ENCODE peak calls at places on chromosome 17, in seven cellular contexts. One of them, this sample, is unnamed.
A peak's percentile ranks its signal among the peaks of the same experiment; 100 is the strongest.

GRCh38 chr17:68437979-68438877 is 19.1 kb downstream of the WIPI1 start:
- DNase-seq in gastrocnemius medialis: peak; percentile 25
- DNase-seq in psoas muscle: no peak
- DNase-seq in coronary artery: no peak
- DNase-seq in A549: no peak
- DNase-seq in breast epithelium: no peak
- DNase-seq in GM23338: peak; percentile 35
- DNase-seq in this sample: no peak

GRCh38 chr17:60729854-60730253 is 52.2 kb downstream of the BCAS3 start:
- DNase-seq in gastrocnemius medialis: no peak
- DNase-seq in psoas muscle: no peak
- DNase-seq in coronary artery: no peak
- DNase-seq in A549: peak; percentile 55
- DNase-seq in breast epithelium: no peak
- DNase-seq in GM23338: no peak
- DNase-seq in this sample: no peak

GRCh38 chr17:41734139-41734948 is at the start of gene HAP1:
- DNase-seq in gastrocnemius medialis: no peak
- DNase-seq in psoas muscle: no peak
- DNase-seq in coronary artery: no peak
- DNase-seq in A549: peak; percentile 76
- DNase-seq in breast epithelium: no peak
- DNase-seq in GM23338: peak; percentile 76
- DNase-seq in this sample: peak; percentile 45

GRCh38 chr17:63024716-63025115 is 58.7 kb downstream of the TANC2 start:
- DNase-seq in gastrocnemius medialis: no peak
- DNase-seq in psoas muscle: no peak
- DNase-seq in coronary artery: no peak
- DNase-seq in A549: no peak
- DNase-seq in breast epithelium: no peak
- DNase-seq in GM23338: no peak
- DNase-seq in this sample: no peak

GRCh38 chr17:31581022-31581483 is 189.6 kb downstream of the RAB11FIP4 start:
- DNase-seq in gastrocnemius medialis: peak; percentile 41
- DNase-seq in psoas muscle: peak; percentile 78
- DNase-seq in coronary artery: peak; percentile 89
- DNase-seq in A549: no peak
- DNase-seq in breast epithelium: peak; percentile 78
- DNase-seq in GM23338: no peak
- DNase-seq in this sample: peak; percentile 27

GRCh38 chr17:74135391-74136167 is 67.9 kb upstream of the RPL38 start:
- DNase-seq in gastrocnemius medialis: no peak
- DNase-seq in psoas muscle: no peak
- DNase-seq in coronary artery: no peak
- DNase-seq in A549: no peak
- DNase-seq in breast epithelium: no peak
- DNase-seq in GM23338: no peak
- DNase-seq in this sample: no peak

GRCh38 chr17:47928415-47928814 is 13.0 kb upstream of the PNPO start:
- DNase-seq in gastrocnemius medialis: no peak
- DNase-seq in psoas muscle: no peak
- DNase-seq in coronary artery: no peak
- DNase-seq in A549: no peak
- DNase-seq in breast epithelium: no peak
- DNase-seq in GM23338: no peak
- DNase-seq in this sample: no peak

GRCh38 chr17:44591223-44591622 is 33.9 kb downstream of the FZD2 start:
- DNase-seq in gastrocnemius medialis: no peak
- DNase-seq in psoas muscle: no peak
- DNase-seq in coronary artery: no peak
- DNase-seq in A549: no peak
- DNase-seq in breast epithelium: no peak
- DNase-seq in GM23338: no peak
- DNase-seq in this sample: no peak

GRCh38 chr17:49708515-49709161 is 874 bp upstream of the SLC35B1 start:
- DNase-seq in gastrocnemius medialis: no peak
- DNase-seq in psoas muscle: no peak
- DNase-seq in coronary artery: no peak
- DNase-seq in A549: no peak
- DNase-seq in breast epithelium: no peak
- DNase-seq in GM23338: peak; percentile 61
- DNase-seq in this sample: no peak

GRCh38 chr17:8041980-8042379 is 3.1 kb downstream of the ALOX15B start:
- DNase-seq in gastrocnemius medialis: no peak
- DNase-seq in psoas muscle: no peak
- DNase-seq in coronary artery: no peak
- DNase-seq in A549: no peak
- DNase-seq in breast epithelium: no peak
- DNase-seq in GM23338: no peak
- DNase-seq in this sample: no peak

GRCh38 chr17:8707591-8708453 is 36.8 kb downstream of the CCDC42 start:
- DNase-seq in gastrocnemius medialis: no peak
- DNase-seq in psoas muscle: no peak
- DNase-seq in coronary artery: peak; percentile 91
- DNase-seq in A549: no peak
- DNase-seq in breast epithelium: no peak
- DNase-seq in GM23338: no peak
- DNase-seq in this sample: no peak

GRCh38 chr17:15185625-15185991 is 79.5 kb downstream of the PMP22 start:
- DNase-seq in gastrocnemius medialis: peak; percentile 78
- DNase-seq in psoas muscle: no peak
- DNase-seq in coronary artery: no peak
- DNase-seq in A549: peak; percentile 16
- DNase-seq in breast epithelium: no peak
- DNase-seq in GM23338: no peak
- DNase-seq in this sample: no peak

GRCh38 chr17:17150450-17150804 is 55.7 kb downstream of the PLD6 start:
- DNase-seq in gastrocnemius medialis: no peak
- DNase-seq in psoas muscle: no peak
- DNase-seq in coronary artery: no peak
- DNase-seq in A549: no peak
- DNase-seq in breast epithelium: no peak
- DNase-seq in GM23338: no peak
- DNase-seq in this sample: no peak

GRCh38 chr17:266219-266618 is 84.8 kb upstream of the DOC2B start:
- DNase-seq in gastrocnemius medialis: no peak
- DNase-seq in psoas muscle: peak; percentile 27
- DNase-seq in coronary artery: no peak
- DNase-seq in A549: no peak
- DNase-seq in breast epithelium: peak; percentile 30
- DNase-seq in GM23338: no peak
- DNase-seq in this sample: no peak

GRCh38 chr17:13212861-13213260 is 195.0 kb upstream of the ELAC2 start:
- DNase-seq in gastrocnemius medialis: no peak
- DNase-seq in psoas muscle: no peak
- DNase-seq in coronary artery: no peak
- DNase-seq in A549: no peak
- DNase-seq in breast epithelium: no peak
- DNase-seq in GM23338: no peak
- DNase-seq in this sample: no peak

GRCh38 chr17:43772877-43773648 is 5.7 kb downstream of the DUSP3 start:
- DNase-seq in gastrocnemius medialis: peak; percentile 86
- DNase-seq in psoas muscle: peak; percentile 69
- DNase-seq in coronary artery: peak; percentile 82
- DNase-seq in A549: no peak
- DNase-seq in breast epithelium: no peak
- DNase-seq in GM23338: no peak
- DNase-seq in this sample: no peak

GRCh38 chr17:64382184-64382583 is 8.5 kb downstream of the PECAM1 start:
- DNase-seq in gastrocnemius medialis: no peak
- DNase-seq in psoas muscle: no peak
- DNase-seq in coronary artery: peak; percentile 5
- DNase-seq in A549: no peak
- DNase-seq in breast epithelium: no peak
- DNase-seq in GM23338: no peak
- DNase-seq in this sample: no peak

GRCh38 chr17:64385187-64386083 is 5.2 kb downstream of the PECAM1 start:
- DNase-seq in gastrocnemius medialis: peak; percentile 45
- DNase-seq in psoas muscle: peak; percentile 63
- DNase-seq in coronary artery: peak; percentile 88
- DNase-seq in A549: peak; percentile 63
- DNase-seq in breast epithelium: no peak
- DNase-seq in GM23338: no peak
- DNase-seq in this sample: no peak

GRCh38 chr17:64386412-64387144 is 4.1 kb downstream of the PECAM1 start:
- DNase-seq in gastrocnemius medialis: no peak
- DNase-seq in psoas muscle: no peak
- DNase-seq in coronary artery: no peak
- DNase-seq in A549: no peak
- DNase-seq in breast epithelium: no peak
- DNase-seq in GM23338: no peak
- DNase-seq in this sample: no peak

GRCh38 chr17:64387145-64387473 is 3.6 kb downstream of the PECAM1 start:
- DNase-seq in gastrocnemius medialis: no peak
- DNase-seq in psoas muscle: no peak
- DNase-seq in coronary artery: no peak
- DNase-seq in A549: no peak
- DNase-seq in breast epithelium: no peak
- DNase-seq in GM23338: no peak
- DNase-seq in this sample: no peak

DNA sequence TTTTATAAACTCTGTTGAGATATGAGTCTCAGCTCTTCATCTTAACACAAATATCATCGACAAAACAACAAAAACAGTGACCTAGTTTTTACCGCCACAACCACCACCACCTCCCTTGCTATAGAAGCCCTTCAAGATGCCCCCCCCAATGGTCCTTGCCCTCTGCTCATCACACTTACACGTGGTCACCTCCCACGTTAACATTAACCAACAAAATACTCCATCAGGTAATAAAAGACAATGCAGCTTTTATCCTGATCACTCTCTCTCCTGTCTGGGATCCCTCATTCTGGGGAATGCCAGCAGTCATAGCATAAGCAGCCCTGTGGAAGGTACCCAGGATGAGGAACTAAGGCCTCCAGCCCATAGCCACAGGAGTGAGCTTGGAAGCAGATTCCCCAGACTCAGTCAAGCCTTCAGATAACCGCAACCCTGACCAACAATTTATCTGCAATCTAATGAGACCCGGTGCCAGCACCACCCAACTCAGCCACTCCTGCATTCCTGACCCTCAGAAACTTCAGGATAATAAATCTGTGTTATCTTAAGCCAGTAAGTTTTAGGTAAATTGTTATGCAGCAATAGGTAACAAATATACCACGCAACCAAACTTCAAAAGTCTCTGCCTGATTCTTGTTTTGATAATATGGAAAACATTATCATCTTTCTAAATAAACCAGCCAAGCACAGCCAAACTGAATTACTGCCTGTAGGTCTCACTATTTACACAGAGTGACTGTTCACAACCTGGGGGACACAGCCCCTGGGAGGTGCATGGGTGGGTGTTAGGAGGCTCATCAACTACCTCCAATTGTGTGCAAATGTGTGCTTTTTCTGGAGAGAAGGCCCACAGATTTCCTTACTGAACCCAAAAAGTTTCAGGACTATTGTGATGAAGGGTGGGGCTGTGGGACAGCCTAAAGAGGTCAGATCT is 6.1 kb downstream of the PECAM1 start:
- DNase-seq in gastrocnemius medialis: no peak
- DNase-seq in psoas muscle: no peak
- DNase-seq in coronary artery: no peak
- DNase-seq in A549: peak; percentile 14
- DNase-seq in breast epithelium: no peak
- DNase-seq in GM23338: no peak
- DNase-seq in this sample: no peak
- H3K27ac ChIP-seq in gastrocnemius medialis: peak overlapping the region; percentile 83
- H3K27ac ChIP-seq in psoas muscle: peak overlapping the region; percentile 18
- H3K27ac ChIP-seq in coronary artery: peak overlapping the region; percentile 59
- H3K27ac ChIP-seq in A549: peak overlapping the region; percentile 78
- H3K27ac ChIP-seq in breast epithelium: peak overlapping the region; percentile 88
- H3K27ac ChIP-seq in GM23338: no peak overlapping the region
- H3K27ac ChIP-seq in this sample: no peak overlapping the region

GRCh38 chr17:72188801-72189200 is 68.0 kb downstream of the SOX9 start:
- DNase-seq in gastrocnemius medialis: no peak
- DNase-seq in psoas muscle: no peak
- DNase-seq in coronary artery: no peak
- DNase-seq in A549: no peak
- DNase-seq in breast epithelium: no peak
- DNase-seq in GM23338: no peak
- DNase-seq in this sample: no peak
- H3K27ac ChIP-seq in gastrocnemius medialis: no peak overlapping the region
- H3K27ac ChIP-seq in psoas muscle: no peak overlapping the region
- H3K27ac ChIP-seq in coronary artery: no peak overlapping the region
- H3K27ac ChIP-seq in A549: no peak overlapping the region
- H3K27ac ChIP-seq in breast epithelium: no peak overlapping the region
- H3K27ac ChIP-seq in GM23338: no peak overlapping the region
- H3K27ac ChIP-seq in this sample: no peak overlapping the region

GRCh38 chr17:5870231-5870953 is 199.8 kb upstream of the WSCD1 start:
- DNase-seq in gastrocnemius medialis: no peak
- DNase-seq in psoas muscle: no peak
- DNase-seq in coronary artery: no peak
- DNase-seq in A549: no peak
- DNase-seq in breast epithelium: no peak
- DNase-seq in GM23338: no peak
- DNase-seq in this sample: no peak

GRCh38 chr17:5872831-5873230 is 197.3 kb upstream of the WSCD1 start:
- DNase-seq in gastrocnemius medialis: no peak
- DNase-seq in psoas muscle: no peak
- DNase-seq in coronary artery: no peak
- DNase-seq in A549: no peak
- DNase-seq in breast epithelium: no peak
- DNase-seq in GM23338: no peak
- DNase-seq in this sample: no peak

GRCh38 chr17:5866978-5867377 is 203.2 kb upstream of the WSCD1 start:
- DNase-seq in gastrocnemius medialis: no peak
- DNase-seq in psoas muscle: no peak
- DNase-seq in coronary artery: no peak
- DNase-seq in A549: no peak
- DNase-seq in breast epithelium: no peak
- DNase-seq in GM23338: no peak
- DNase-seq in this sample: no peak

GRCh38 chr17:5871666-5872065 is 198.5 kb upstream of the WSCD1 start:
- DNase-seq in gastrocnemius medialis: no peak
- DNase-seq in psoas muscle: no peak
- DNase-seq in coronary artery: no peak
- DNase-seq in A549: no peak
- DNase-seq in breast epithelium: no peak
- DNase-seq in GM23338: no peak
- DNase-seq in this sample: no peak

GRCh38 chr17:5868916-5869475 is 201.2 kb upstream of the WSCD1 start:
- DNase-seq in gastrocnemius medialis: no peak
- DNase-seq in psoas muscle: no peak
- DNase-seq in coronary artery: no peak
- DNase-seq in A549: no peak
- DNase-seq in breast epithelium: no peak
- DNase-seq in GM23338: no peak
- DNase-seq in this sample: no peak
- H3K27ac ChIP-seq in gastrocnemius medialis: no peak overlapping the region
- H3K27ac ChIP-seq in psoas muscle: no peak overlapping the region
- H3K27ac ChIP-seq in coronary artery: no peak overlapping the region
- H3K27ac ChIP-seq in A549: no peak overlapping the region
- H3K27ac ChIP-seq in breast epithelium: no peak overlapping the region
- H3K27ac ChIP-seq in GM23338: no peak overlapping the region
- H3K27ac ChIP-seq in this sample: no peak overlapping the region

DNA sequence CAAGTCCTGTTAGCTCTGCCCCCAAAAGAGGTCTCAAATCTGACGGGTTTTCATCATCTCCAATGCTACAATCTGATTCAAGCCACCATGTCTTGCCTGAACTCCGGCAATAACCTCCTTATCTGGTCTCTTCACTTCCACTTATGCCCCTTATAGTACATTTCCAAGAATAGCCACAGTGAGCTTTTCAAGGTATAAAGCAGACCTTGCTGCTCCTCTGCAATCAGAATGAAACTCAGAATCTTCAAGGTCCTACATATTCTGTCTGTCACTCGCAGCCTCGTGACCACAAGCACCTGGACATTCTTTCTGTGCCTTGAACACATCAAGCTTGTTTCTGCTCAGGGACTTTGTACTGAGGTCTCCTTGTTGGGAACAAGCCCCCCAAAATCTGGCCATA is 84.7 kb downstream of the YPEL2 start:
- DNase-seq in gastrocnemius medialis: no peak
- DNase-seq in psoas muscle: no peak
- DNase-seq in coronary artery: no peak
- DNase-seq in A549: no peak
- DNase-seq in breast epithelium: no peak
- DNase-seq in GM23338: no peak
- DNase-seq in this sample: no peak
- H3K27ac ChIP-seq in gastrocnemius medialis: no peak overlapping the region
- H3K27ac ChIP-seq in psoas muscle: no peak overlapping the region
- H3K27ac ChIP-seq in coronary artery: no peak overlapping the region
- H3K27ac ChIP-seq in A549: no peak overlapping the region
- H3K27ac ChIP-seq in breast epithelium: no peak overlapping the region
- H3K27ac ChIP-seq in GM23338: no peak overlapping the region
- H3K27ac ChIP-seq in this sample: no peak overlapping the region